ENCODE peak calls at places on chromosome 17, in seven cellular contexts. C, K, H, J, R, P and I are unnamed samples.

GRCh38 chr17:65496801-65497200 is 64.6 kb downstream of the AXIN2 start:
- DNase-seq in C (no peak), K (no peak), H (no peak), J (no peak), R (no peak), P (no peak), I (no peak)

GRCh38 chr17:78125976-78126894 is 2.3 kb downstream of the TMC6 start:
- DNase-seq in C (no peak), K (no peak), H (no peak), J (no peak), R (no peak), P (no peak), I (no peak)

GRCh38 chr17:82983510-82984248 is 95.7 kb upstream of the METRNL start:
- DNase-seq in C (no peak), K (no peak), H (no peak), J (peak; percentile 11), R (no peak), P (no peak), I (no peak)

GRCh38 chr17:6450926-6451717 is 6.9 kb downstream of the PIMREG start:
- DNase-seq in C (no peak), K (no peak), H (no peak), J (no peak), R (no peak), P (no peak), I (no peak)

GRCh38 chr17:64073771-64074703 is 53.6 kb upstream of the ICAM2 start:
- DNase-seq in C (no peak), K (no peak), H (no peak), J (no peak), R (no peak), P (no peak), I (no peak)

GRCh38 chr17:50620237-50620636 is 14.4 kb upstream of the ABCC3 start:
- DNase-seq in C (no peak), K (no peak), H (no peak), J (no peak), R (no peak), P (no peak), I (no peak)

GRCh38 chr17:3964203-3965122 is at the start of gene ATP2A3:
- DNase-seq in C (no peak), K (no peak), H (no peak), J (peak; percentile 39), R (peak; percentile 29), P (no peak), I (no peak)

GRCh38 chr17:6177941-6178694 is 107.9 kb downstream of the WSCD1 start:
- DNase-seq in C (no peak), K (no peak), H (no peak), J (peak; percentile 34), R (no peak), P (no peak), I (no peak)

GRCh38 chr17:44217738-44218343 is 1.6 kb downstream of the UBTF start:
- DNase-seq in C (no peak), K (no peak), H (no peak), J (no peak), R (peak; percentile 8), P (no peak), I (no peak)

GRCh38 chr17:44219636-44220210 is at the start of gene UBTF:
- DNase-seq in C (no peak), K (peak; percentile 80), H (peak; percentile 45), J (peak; percentile 87), R (peak; percentile 66), P (peak; percentile 71), I (peak; percentile 70)

GRCh38 chr17:44216674-44217073 is 2.8 kb downstream of the UBTF start:
- DNase-seq in C (no peak), K (no peak), H (no peak), J (no peak), R (no peak), P (no peak), I (no peak)

GRCh38 chr17:44219126-44219635 is 294 bp downstream of the UBTF start:
- DNase-seq in C (no peak), K (peak; percentile 72), H (peak; percentile 65), J (peak; percentile 79), R (peak; percentile 68), P (peak; percentile 82), I (peak; percentile 76)

DNA sequence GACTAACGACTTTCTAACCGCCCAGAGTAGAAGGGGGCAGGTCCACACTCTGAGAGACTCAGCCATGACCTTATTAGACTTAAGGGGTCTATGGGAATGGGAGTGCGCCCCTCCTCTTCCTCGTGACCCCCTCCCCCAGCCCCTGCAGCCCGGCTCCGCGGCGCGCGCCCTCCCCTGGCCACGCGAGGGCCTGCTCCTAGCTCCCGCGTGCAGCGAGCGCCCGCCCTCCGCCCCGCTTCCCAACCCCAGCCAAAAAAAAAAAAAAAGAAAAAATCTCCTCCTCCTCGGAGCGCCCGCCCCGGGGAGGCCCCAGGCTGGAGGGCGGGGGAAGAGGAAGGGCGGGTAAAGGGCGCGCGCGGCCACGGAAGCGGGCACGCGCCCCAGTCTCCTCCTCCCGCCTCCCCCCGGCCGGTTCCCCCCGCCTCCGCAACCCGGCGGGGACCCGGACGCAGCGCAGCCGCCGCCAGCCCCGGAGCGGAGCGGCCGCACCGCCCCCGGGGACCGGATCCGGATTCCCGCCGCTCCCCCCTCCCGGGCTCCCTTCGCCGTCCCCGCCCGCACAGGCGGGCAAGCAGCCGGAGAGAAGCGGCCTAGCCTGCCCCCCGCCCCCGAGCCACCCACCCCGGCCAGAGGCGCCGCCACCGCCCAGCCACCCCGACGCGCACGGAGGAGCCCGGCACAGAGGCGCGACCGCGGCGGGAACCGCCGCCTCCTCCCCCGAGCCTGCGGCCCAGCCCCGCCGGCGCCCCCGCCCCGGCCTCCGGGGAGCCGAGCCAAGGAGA is 940 bp downstream of the UBTF start:
- DNase-seq in C (no peak), K (peak; percentile 85), H (peak; percentile 83), J (peak; percentile 94), R (peak; percentile 94), P (peak; percentile 90), I (peak; percentile 89)
- H2BK5ac ChIP-seq in C (peak overlapping the region; percentile 97), K (no peak overlapping the region), H (peak overlapping the region; percentile 78), J (no peak overlapping the region), R (peak overlapping the region; percentile 93), P (peak overlapping the region; percentile 96), I (peak overlapping the region; percentile 98)

DNA sequence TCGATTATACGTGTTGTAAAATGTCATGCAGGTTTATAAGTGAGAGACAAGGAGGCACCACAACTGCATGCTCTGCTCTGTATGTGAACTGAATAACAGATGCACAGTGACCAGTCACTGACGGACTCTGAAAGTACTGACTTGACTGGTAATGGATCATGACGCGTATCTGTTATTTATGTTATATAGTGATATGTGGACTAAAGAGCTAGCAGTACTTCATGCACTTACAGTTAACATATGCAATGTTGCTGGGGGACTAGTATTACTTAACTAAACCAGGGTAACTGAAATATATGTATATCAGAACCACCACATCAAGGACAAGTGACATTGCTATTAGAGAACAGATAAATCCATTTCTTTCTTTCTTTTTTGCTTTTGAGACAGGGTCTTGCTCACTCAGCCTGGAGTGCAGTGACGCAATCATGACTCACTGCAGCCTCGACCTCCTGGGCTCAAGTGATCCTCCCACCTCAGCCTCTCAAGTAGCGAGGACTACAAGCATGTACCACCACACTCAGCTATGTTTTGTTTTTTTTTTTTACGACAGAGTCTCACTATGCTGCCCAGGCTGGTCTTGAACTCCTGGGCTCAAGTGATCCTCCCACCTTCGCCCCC is 17.2 kb downstream of the COIL start:
- DNase-seq in C (no peak), K (no peak), H (no peak), J (no peak), R (peak; percentile 22), P (no peak), I (no peak)
- H2BK5ac ChIP-seq in C (no peak overlapping the region), K (no peak overlapping the region), H (no peak overlapping the region), J (no peak overlapping the region), R (no peak overlapping the region), P (no peak overlapping the region), I (no peak overlapping the region)

GRCh38 chr17:80362428-80363119 is 52.4 kb upstream of the ENDOV start:
- DNase-seq in C (no peak), K (no peak), H (peak; percentile 83), J (no peak), R (no peak), P (no peak), I (no peak)
- H2BK5ac ChIP-seq in C (no peak overlapping the region), K (no peak overlapping the region), H (no peak overlapping the region), J (no peak overlapping the region), R (no peak overlapping the region), P (no peak overlapping the region), I (no peak overlapping the region)

GRCh38 chr17:45370949-45371413 is 54.2 kb upstream of the MAP3K14 start:
- DNase-seq in C (no peak), K (peak; percentile 30), H (peak; percentile 50), J (no peak), R (peak; percentile 24), P (no peak), I (no peak)
- H2BK5ac ChIP-seq in C (peak overlapping the region; percentile 93), K (no peak overlapping the region), H (peak overlapping the region; percentile 96), J (no peak overlapping the region), R (peak overlapping the region; percentile 99), P (no peak overlapping the region), I (no peak overlapping the region)

DNA sequence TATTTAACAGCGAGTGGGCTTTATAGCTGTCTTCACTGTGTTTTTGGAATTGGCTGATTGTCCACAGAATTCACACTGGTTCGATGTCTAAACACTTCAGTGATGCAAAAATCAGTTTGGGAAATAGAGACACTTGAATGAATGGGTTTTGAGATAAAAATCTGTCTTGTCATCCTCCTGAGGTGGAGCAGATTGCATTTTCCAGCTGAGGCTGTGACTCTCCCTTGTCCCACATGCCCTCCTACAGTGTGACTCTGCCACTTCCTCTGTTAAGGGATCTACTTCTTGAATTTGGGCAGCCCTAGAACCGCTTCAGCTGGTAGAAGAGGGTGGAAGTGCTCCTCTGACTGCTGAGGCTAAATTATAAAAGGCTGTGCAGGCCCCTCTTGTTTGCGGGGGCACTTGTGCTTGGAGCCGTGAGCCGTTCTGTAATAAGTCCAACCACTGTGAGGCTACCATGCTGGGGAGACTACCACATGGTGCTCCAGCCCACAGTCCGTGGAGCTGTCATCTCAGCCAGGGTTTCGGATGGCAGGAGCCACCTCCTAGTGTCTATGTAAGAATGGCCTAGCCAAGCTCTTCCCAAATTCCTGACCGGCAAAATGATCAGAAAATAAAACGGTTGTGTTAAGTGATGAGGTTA is 175.9 kb downstream of the SPECC1 start:
- DNase-seq in C (no peak), K (no peak), H (no peak), J (peak; percentile 88), R (peak; percentile 59), P (peak; percentile 54), I (no peak)
- H2BK5ac ChIP-seq in C (no peak overlapping the region), K (no peak overlapping the region), H (no peak overlapping the region), J (no peak overlapping the region), R (no peak overlapping the region), P (no peak overlapping the region), I (no peak overlapping the region)